ENCODE peak calls at places on chromosomes 13 and 19, in nine cellular contexts. One of them, this sample, is unnamed.

GRCh38 chr13:80342541-80343371 is 1.8 kb upstream of the SPRY2 start:
- DNase-seq in adipocyte: peak; percentile 91
- DNase-seq in bronchial epithelial cell: peak; percentile 50
- DNase-seq in fibroblast of pulmonary artery: peak; percentile 79
- DNase-seq in CD4-positive, alpha-beta memory T cell: peak; percentile 52
- DNase-seq in nucleus accumbens: peak; percentile 77
- DNase-seq in brain microvascular endothelial cell: peak; percentile 65
- DNase-seq in mucosa of descending colon: peak; percentile 92
- DNase-seq in activated CD4-positive, CD25-positive, alpha-beta regulatory T cell treated with anti-CD3 and anti-CD28 coated beads, Interleukin-2, amount 50 U/mL, for 16 hours: peak; percentile 11
- DNase-seq in this sample: peak; percentile 95

GRCh38 chr19:40762754-40763153 is 11.8 kb downstream of the SNRPA start:
- DNase-seq in adipocyte: no peak
- DNase-seq in bronchial epithelial cell: no peak
- DNase-seq in fibroblast of pulmonary artery: no peak
- DNase-seq in CD4-positive, alpha-beta memory T cell: no peak
- DNase-seq in nucleus accumbens: no peak
- DNase-seq in brain microvascular endothelial cell: no peak
- DNase-seq in mucosa of descending colon: no peak
- DNase-seq in activated CD4-positive, CD25-positive, alpha-beta regulatory T cell treated with anti-CD3 and anti-CD28 coated beads, Interleukin-2, amount 50 U/mL, for 16 hours: no peak
- DNase-seq in this sample: no peak

GRCh38 chr19:8831832-8832131 is 322 bp downstream of the ZNF558 start:
- DNase-seq in adipocyte: no peak
- DNase-seq in bronchial epithelial cell: peak; percentile 15
- DNase-seq in fibroblast of pulmonary artery: no peak
- DNase-seq in CD4-positive, alpha-beta memory T cell: no peak
- DNase-seq in nucleus accumbens: no peak
- DNase-seq in brain microvascular endothelial cell: no peak
- DNase-seq in mucosa of descending colon: no peak
- DNase-seq in activated CD4-positive, CD25-positive, alpha-beta regulatory T cell treated with anti-CD3 and anti-CD28 coated beads, Interleukin-2, amount 50 U/mL, for 16 hours: peak; percentile 1
- DNase-seq in this sample: no peak

GRCh38 chr19:8451885-8452284 is 7.1 kb downstream of the HNRNPM start:
- DNase-seq in adipocyte: peak; percentile 45
- DNase-seq in bronchial epithelial cell: peak; percentile 89
- DNase-seq in fibroblast of pulmonary artery: peak; percentile 30
- DNase-seq in CD4-positive, alpha-beta memory T cell: no peak
- DNase-seq in nucleus accumbens: no peak
- DNase-seq in brain microvascular endothelial cell: peak; percentile 30
- DNase-seq in mucosa of descending colon: no peak
- DNase-seq in activated CD4-positive, CD25-positive, alpha-beta regulatory T cell treated with anti-CD3 and anti-CD28 coated beads, Interleukin-2, amount 50 U/mL, for 16 hours: no peak
- DNase-seq in this sample: no peak

GRCh38 chr13:112363867-112364528 is 12.2 kb upstream of the SPACA7 start:
- DNase-seq in adipocyte: no peak
- DNase-seq in bronchial epithelial cell: no peak
- DNase-seq in fibroblast of pulmonary artery: no peak
- DNase-seq in CD4-positive, alpha-beta memory T cell: no peak
- DNase-seq in nucleus accumbens: no peak
- DNase-seq in brain microvascular endothelial cell: no peak
- DNase-seq in mucosa of descending colon: no peak
- DNase-seq in activated CD4-positive, CD25-positive, alpha-beta regulatory T cell treated with anti-CD3 and anti-CD28 coated beads, Interleukin-2, amount 50 U/mL, for 16 hours: no peak
- DNase-seq in this sample: no peak

GRCh38 chr19:32232449-32232848 is 113.0 kb upstream of the ZNF507 start:
- DNase-seq in adipocyte: no peak
- DNase-seq in bronchial epithelial cell: no peak
- DNase-seq in fibroblast of pulmonary artery: no peak
- DNase-seq in CD4-positive, alpha-beta memory T cell: no peak
- DNase-seq in nucleus accumbens: no peak
- DNase-seq in brain microvascular endothelial cell: no peak
- DNase-seq in mucosa of descending colon: no peak
- DNase-seq in activated CD4-positive, CD25-positive, alpha-beta regulatory T cell treated with anti-CD3 and anti-CD28 coated beads, Interleukin-2, amount 50 U/mL, for 16 hours: no peak
- DNase-seq in this sample: no peak

GRCh38 chr13:20131057-20131832 is 29.6 kb downstream of the GJA3 start:
- DNase-seq in adipocyte: no peak
- DNase-seq in bronchial epithelial cell: no peak
- DNase-seq in fibroblast of pulmonary artery: no peak
- DNase-seq in CD4-positive, alpha-beta memory T cell: no peak
- DNase-seq in nucleus accumbens: no peak
- DNase-seq in brain microvascular endothelial cell: no peak
- DNase-seq in mucosa of descending colon: no peak
- DNase-seq in activated CD4-positive, CD25-positive, alpha-beta regulatory T cell treated with anti-CD3 and anti-CD28 coated beads, Interleukin-2, amount 50 U/mL, for 16 hours: no peak
- DNase-seq in this sample: no peak

GRCh38 chr13:112903606-112904195 is 65.3 kb upstream of the MCF2L start:
- DNase-seq in adipocyte: no peak
- DNase-seq in bronchial epithelial cell: no peak
- DNase-seq in fibroblast of pulmonary artery: no peak
- DNase-seq in CD4-positive, alpha-beta memory T cell: no peak
- DNase-seq in nucleus accumbens: no peak
- DNase-seq in brain microvascular endothelial cell: no peak
- DNase-seq in mucosa of descending colon: no peak
- DNase-seq in activated CD4-positive, CD25-positive, alpha-beta regulatory T cell treated with anti-CD3 and anti-CD28 coated beads, Interleukin-2, amount 50 U/mL, for 16 hours: no peak
- DNase-seq in this sample: no peak

GRCh38 chr19:35722897-35723296 is 5.1 kb downstream of the KMT2B start:
- DNase-seq in adipocyte: no peak
- DNase-seq in bronchial epithelial cell: no peak
- DNase-seq in fibroblast of pulmonary artery: no peak
- DNase-seq in CD4-positive, alpha-beta memory T cell: no peak
- DNase-seq in nucleus accumbens: no peak
- DNase-seq in brain microvascular endothelial cell: no peak
- DNase-seq in mucosa of descending colon: no peak
- DNase-seq in activated CD4-positive, CD25-positive, alpha-beta regulatory T cell treated with anti-CD3 and anti-CD28 coated beads, Interleukin-2, amount 50 U/mL, for 16 hours: no peak
- DNase-seq in this sample: no peak

GRCh38 chr19:13007292-13008045 is 12.2 kb downstream of the NFIX start:
- DNase-seq in adipocyte: no peak
- DNase-seq in bronchial epithelial cell: peak; percentile 50
- DNase-seq in fibroblast of pulmonary artery: no peak
- DNase-seq in CD4-positive, alpha-beta memory T cell: no peak
- DNase-seq in nucleus accumbens: no peak
- DNase-seq in brain microvascular endothelial cell: no peak
- DNase-seq in mucosa of descending colon: peak; percentile 69
- DNase-seq in activated CD4-positive, CD25-positive, alpha-beta regulatory T cell treated with anti-CD3 and anti-CD28 coated beads, Interleukin-2, amount 50 U/mL, for 16 hours: no peak
- DNase-seq in this sample: peak; percentile 79

GRCh38 chr13:98672947-98673545 is 79.4 kb downstream of the SLC15A1 start:
- DNase-seq in adipocyte: peak; percentile 90
- DNase-seq in bronchial epithelial cell: peak; percentile 61
- DNase-seq in fibroblast of pulmonary artery: peak; percentile 83
- DNase-seq in CD4-positive, alpha-beta memory T cell: peak; percentile 44
- DNase-seq in nucleus accumbens: peak; percentile 35
- DNase-seq in brain microvascular endothelial cell: peak; percentile 59
- DNase-seq in mucosa of descending colon: peak; percentile 81
- DNase-seq in activated CD4-positive, CD25-positive, alpha-beta regulatory T cell treated with anti-CD3 and anti-CD28 coated beads, Interleukin-2, amount 50 U/mL, for 16 hours: peak; percentile 10
- DNase-seq in this sample: peak; percentile 22

GRCh38 chr19:18450934-18451836 is 13.3 kb upstream of the ISYNA1 start:
- DNase-seq in adipocyte: peak; percentile 89
- DNase-seq in bronchial epithelial cell: no peak
- DNase-seq in fibroblast of pulmonary artery: peak; percentile 76
- DNase-seq in CD4-positive, alpha-beta memory T cell: peak; percentile 84
- DNase-seq in nucleus accumbens: peak; percentile 68
- DNase-seq in brain microvascular endothelial cell: peak; percentile 75
- DNase-seq in mucosa of descending colon: peak; percentile 96
- DNase-seq in activated CD4-positive, CD25-positive, alpha-beta regulatory T cell treated with anti-CD3 and anti-CD28 coated beads, Interleukin-2, amount 50 U/mL, for 16 hours: peak; percentile 78
- DNase-seq in this sample: peak; percentile 98

GRCh38 chr19:4089400-4089908 is 22.8 kb upstream of the ZBTB7A start:
- DNase-seq in adipocyte: no peak
- DNase-seq in bronchial epithelial cell: no peak
- DNase-seq in fibroblast of pulmonary artery: no peak
- DNase-seq in CD4-positive, alpha-beta memory T cell: peak; percentile 53
- DNase-seq in nucleus accumbens: no peak
- DNase-seq in brain microvascular endothelial cell: no peak
- DNase-seq in mucosa of descending colon: no peak
- DNase-seq in activated CD4-positive, CD25-positive, alpha-beta regulatory T cell treated with anti-CD3 and anti-CD28 coated beads, Interleukin-2, amount 50 U/mL, for 16 hours: no peak
- DNase-seq in this sample: no peak

GRCh38 chr13:40508112-40508511 is 158.3 kb downstream of the FOXO1 start:
- DNase-seq in adipocyte: no peak
- DNase-seq in bronchial epithelial cell: peak; percentile 63
- DNase-seq in fibroblast of pulmonary artery: peak; percentile 93
- DNase-seq in CD4-positive, alpha-beta memory T cell: peak; percentile 22
- DNase-seq in nucleus accumbens: no peak
- DNase-seq in brain microvascular endothelial cell: peak; percentile 87
- DNase-seq in mucosa of descending colon: no peak
- DNase-seq in activated CD4-positive, CD25-positive, alpha-beta regulatory T cell treated with anti-CD3 and anti-CD28 coated beads, Interleukin-2, amount 50 U/mL, for 16 hours: no peak
- DNase-seq in this sample: no peak